ENCODE peak calls at places on chromosomes 6 and 20, in four cellular contexts. P, I, Q and L are unnamed samples.

GRCh38 chr6:121443953-121444590 is 8.6 kb downstream of the GJA1 start:
- DNase-seq in Q (no peak), P (no peak), I (peak), L (no peak)

GRCh38 chr6:741410-742339 is 48.7 kb upstream of the EXOC2 start:
- DNase-seq in Q (no peak), I (no peak), P (no peak), L (no peak)

GRCh38 chr6:53496797-53497196 is 48.1 kb downstream of the GCLC start:
- DNase-seq in Q (no peak), I (peak), P (no peak), L (no peak)

GRCh38 chr6:43173496-43174262 is 2.6 kb downstream of the SRF start:
- DNase-seq in P (no peak), Q (no peak), I (no peak), L (no peak)

GRCh38 chr20:47559141-47559540 is 57.5 kb downstream of the NCOA3 start:
- DNase-seq in Q (no peak), P (no peak), I (no peak), L (no peak)

GRCh38 chr6:17015144-17015543 is 86.7 kb upstream of the STMND1 start:
- DNase-seq in Q (no peak), I (peak), P (no peak), L (peak)

GRCh38 chr6:157198425-157199279 is 124.7 kb downstream of the TMEM242 start:
- DNase-seq in P (no peak), I (no peak), Q (no peak), L (no peak)

GRCh38 chr6:25489399-25489798 is 162.6 kb upstream of the SCGN start:
- DNase-seq in Q (no peak), P (no peak), I (no peak), L (no peak)

GRCh38 chr20:5570442-5570841 is 179.8 kb upstream of the SHLD1 start:
- DNase-seq in I (no peak), P (no peak), Q (no peak), L (no peak)

GRCh38 chr6:107114872-107115694 is at the start of gene BEND3:
- DNase-seq in I (peak), P (peak), Q (peak), L (peak)

GRCh38 chr20:24118781-24119175 is 130.2 kb upstream of the GGTLC1 start:
- DNase-seq in Q (no peak), P (no peak), I (no peak), L (no peak)

GRCh38 chr6:11813585-11813984 is 35.0 kb upstream of the ADTRP start:
- DNase-seq in I (no peak), P (no peak), Q (no peak), L (no peak)

GRCh38 chr20:24502184-24502583 is 32.8 kb downstream of the SYNDIG1 start:
- DNase-seq in I (peak), P (no peak), Q (no peak), L (no peak)

GRCh38 chr20:55166063-55166462 is 690.7 kb downstream of the DOK5 start:
- DNase-seq in Q (peak), I (no peak), P (no peak), L (no peak)

GRCh38 chr20:1263853-1264252 is 2.2 kb upstream of the SNPH start:
- DNase-seq in Q (no peak), I (peak), P (no peak), L (no peak)

GRCh38 chr6:33609444-33610034 is 11.6 kb upstream of the ITPR3 start:
- DNase-seq in P (no peak), I (peak), Q (no peak), L (no peak)

GRCh38 chr6:125149256-125150144 is 4.1 kb upstream of the TPD52L1 start:
- DNase-seq in Q (no peak), I (peak), P (no peak), L (no peak)

GRCh38 chr6:43220439-43220951 is 8.8 kb downstream of the DNPH1 start:
- DNase-seq in Q (no peak), I (no peak), P (no peak), L (no peak)

GRCh38 chr20:63519765-63520593 is 586 bp upstream of the PPDPF start:
- DNase-seq in Q (peak), I (peak), P (peak), L (peak)

GRCh38 chr6:82843291-82843885 is 222.3 kb downstream of the UBE3D start:
- DNase-seq in P (no peak), I (no peak), Q (no peak), L (no peak)

GRCh38 chr6:110813813-110814487 is 1.3 kb downstream of the CDK19 start:
- DNase-seq in I (peak), P (peak), Q (peak), L (no peak)

GRCh38 chr6:5632348-5632935 is 371.1 kb downstream of the FARS2 start:
- DNase-seq in Q (no peak), I (no peak), P (no peak), L (no peak)

GRCh38 chr6:54847799-54848597 is 1.4 kb downstream of the FAM83B start:
- DNase-seq in P (no peak), I (peak), Q (no peak), L (no peak)